ENCODE peak calls at places on chromosomes 2 and 18, in six cellular contexts. One of them, this sample, is unnamed.

GRCh38 chr2:234355052-234355720 is 141.7 kb downstream of the ARL4C start:
- DNase-seq in right cardiac atrium: no peak
- DNase-seq in GM12865: peak; percentile 20
- DNase-seq in adrenal gland: no peak
- DNase-seq in dorsolateral prefrontal cortex: no peak
- DNase-seq in lung: no peak
- DNase-seq in this sample: no peak

GRCh38 chr2:28663359-28663758 is 88.3 kb upstream of the PPP1CB start:
- DNase-seq in dorsolateral prefrontal cortex: no peak
- DNase-seq in GM12865: no peak
- DNase-seq in lung: no peak
- DNase-seq in adrenal gland: no peak
- DNase-seq in right cardiac atrium: no peak
- DNase-seq in this sample: no peak

GRCh38 chr2:10659898-10660568 is 29.7 kb downstream of the NOL10 start:
- DNase-seq in right cardiac atrium: peak; percentile 67
- DNase-seq in GM12865: peak; percentile 21
- DNase-seq in dorsolateral prefrontal cortex: peak; percentile 56
- DNase-seq in adrenal gland: peak; percentile 82
- DNase-seq in lung: peak; percentile 47
- DNase-seq in this sample: no peak

GRCh38 chr2:231662028-231662810 is 46.1 kb upstream of the PTMA start:
- DNase-seq in lung: peak; percentile 96
- DNase-seq in adrenal gland: peak; percentile 98
- DNase-seq in right cardiac atrium: peak; percentile 99
- DNase-seq in dorsolateral prefrontal cortex: peak; percentile 95
- DNase-seq in GM12865: peak; percentile 100
- DNase-seq in this sample: peak; percentile 98

GRCh38 chr2:10765914-10766313 is 44.5 kb downstream of the ATP6V1C2 start:
- DNase-seq in GM12865: no peak
- DNase-seq in adrenal gland: no peak
- DNase-seq in lung: no peak
- DNase-seq in dorsolateral prefrontal cortex: peak; percentile 30
- DNase-seq in right cardiac atrium: no peak
- DNase-seq in this sample: no peak

GRCh38 chr2:24971300-24971549 is 530 bp downstream of the DNAJC27 start:
- DNase-seq in dorsolateral prefrontal cortex: peak; percentile 51
- DNase-seq in lung: no peak
- DNase-seq in right cardiac atrium: no peak
- DNase-seq in GM12865: no peak
- DNase-seq in adrenal gland: no peak
- DNase-seq in this sample: no peak

GRCh38 chr2:230940476-230940815 is 15.4 kb upstream of the GPR55 start:
- DNase-seq in GM12865: no peak
- DNase-seq in right cardiac atrium: no peak
- DNase-seq in lung: no peak
- DNase-seq in dorsolateral prefrontal cortex: no peak
- DNase-seq in adrenal gland: no peak
- DNase-seq in this sample: no peak

GRCh38 chr2:20427931-20428526 is 18.8 kb upstream of the RHOB start:
- DNase-seq in lung: no peak
- DNase-seq in GM12865: peak; percentile 31
- DNase-seq in adrenal gland: peak; percentile 15
- DNase-seq in right cardiac atrium: no peak
- DNase-seq in dorsolateral prefrontal cortex: no peak
- DNase-seq in this sample: no peak

GRCh38 chr2:240322231-240322955 is 113.1 kb upstream of the GPC1 start:
- DNase-seq in GM12865: no peak
- DNase-seq in lung: no peak
- DNase-seq in right cardiac atrium: no peak
- DNase-seq in adrenal gland: no peak
- DNase-seq in dorsolateral prefrontal cortex: no peak
- DNase-seq in this sample: no peak

GRCh38 chr18:39596891-39597290 is 2031.3 kb upstream of the CELF4 start:
- DNase-seq in GM12865: no peak
- DNase-seq in right cardiac atrium: no peak
- DNase-seq in dorsolateral prefrontal cortex: no peak
- DNase-seq in adrenal gland: no peak
- DNase-seq in lung: no peak
- DNase-seq in this sample: no peak

GRCh38 chr2:58054264-58054663 is 7.7 kb downstream of the VRK2 start:
- DNase-seq in lung: no peak
- DNase-seq in GM12865: no peak
- DNase-seq in dorsolateral prefrontal cortex: no peak
- DNase-seq in right cardiac atrium: no peak
- DNase-seq in adrenal gland: no peak
- DNase-seq in this sample: no peak

GRCh38 chr18:29892960-29893558 is 1149.5 kb downstream of the DSC3 start:
- DNase-seq in GM12865: peak; percentile 3
- DNase-seq in adrenal gland: no peak
- DNase-seq in right cardiac atrium: no peak
- DNase-seq in dorsolateral prefrontal cortex: no peak
- DNase-seq in lung: no peak
- DNase-seq in this sample: no peak

GRCh38 chr2:136323935-136324334 is 206.0 kb upstream of the CXCR4 start:
- DNase-seq in dorsolateral prefrontal cortex: no peak
- DNase-seq in GM12865: no peak
- DNase-seq in right cardiac atrium: no peak
- DNase-seq in adrenal gland: no peak
- DNase-seq in lung: no peak
- DNase-seq in this sample: no peak

GRCh38 chr2:68319397-68320117 is at the start of gene CNRIP1:
- DNase-seq in right cardiac atrium: peak; percentile 91
- DNase-seq in GM12865: no peak
- DNase-seq in adrenal gland: peak; percentile 66
- DNase-seq in dorsolateral prefrontal cortex: peak; percentile 77
- DNase-seq in lung: peak; percentile 46
- DNase-seq in this sample: peak; percentile 88

GRCh38 chr2:27156739-27157475 is 8.1 kb downstream of the TCF23 start:
- DNase-seq in lung: no peak
- DNase-seq in GM12865: no peak
- DNase-seq in adrenal gland: no peak
- DNase-seq in dorsolateral prefrontal cortex: no peak
- DNase-seq in right cardiac atrium: no peak
- DNase-seq in this sample: no peak

GRCh38 chr2:27164960-27165763 is 16.4 kb downstream of the TCF23 start:
- DNase-seq in GM12865: peak; percentile 58
- DNase-seq in adrenal gland: no peak
- DNase-seq in dorsolateral prefrontal cortex: no peak
- DNase-seq in right cardiac atrium: no peak
- DNase-seq in lung: no peak
- DNase-seq in this sample: no peak

GRCh38 chr2:27159271-27159670 is 10.5 kb downstream of the TCF23 start:
- DNase-seq in GM12865: no peak
- DNase-seq in right cardiac atrium: no peak
- DNase-seq in adrenal gland: no peak
- DNase-seq in lung: no peak
- DNase-seq in dorsolateral prefrontal cortex: no peak
- DNase-seq in this sample: no peak

GRCh38 chr2:27158468-27158867 is 9.7 kb downstream of the TCF23 start:
- DNase-seq in lung: no peak
- DNase-seq in GM12865: no peak
- DNase-seq in right cardiac atrium: no peak
- DNase-seq in adrenal gland: no peak
- DNase-seq in dorsolateral prefrontal cortex: no peak
- DNase-seq in this sample: no peak

DNA sequence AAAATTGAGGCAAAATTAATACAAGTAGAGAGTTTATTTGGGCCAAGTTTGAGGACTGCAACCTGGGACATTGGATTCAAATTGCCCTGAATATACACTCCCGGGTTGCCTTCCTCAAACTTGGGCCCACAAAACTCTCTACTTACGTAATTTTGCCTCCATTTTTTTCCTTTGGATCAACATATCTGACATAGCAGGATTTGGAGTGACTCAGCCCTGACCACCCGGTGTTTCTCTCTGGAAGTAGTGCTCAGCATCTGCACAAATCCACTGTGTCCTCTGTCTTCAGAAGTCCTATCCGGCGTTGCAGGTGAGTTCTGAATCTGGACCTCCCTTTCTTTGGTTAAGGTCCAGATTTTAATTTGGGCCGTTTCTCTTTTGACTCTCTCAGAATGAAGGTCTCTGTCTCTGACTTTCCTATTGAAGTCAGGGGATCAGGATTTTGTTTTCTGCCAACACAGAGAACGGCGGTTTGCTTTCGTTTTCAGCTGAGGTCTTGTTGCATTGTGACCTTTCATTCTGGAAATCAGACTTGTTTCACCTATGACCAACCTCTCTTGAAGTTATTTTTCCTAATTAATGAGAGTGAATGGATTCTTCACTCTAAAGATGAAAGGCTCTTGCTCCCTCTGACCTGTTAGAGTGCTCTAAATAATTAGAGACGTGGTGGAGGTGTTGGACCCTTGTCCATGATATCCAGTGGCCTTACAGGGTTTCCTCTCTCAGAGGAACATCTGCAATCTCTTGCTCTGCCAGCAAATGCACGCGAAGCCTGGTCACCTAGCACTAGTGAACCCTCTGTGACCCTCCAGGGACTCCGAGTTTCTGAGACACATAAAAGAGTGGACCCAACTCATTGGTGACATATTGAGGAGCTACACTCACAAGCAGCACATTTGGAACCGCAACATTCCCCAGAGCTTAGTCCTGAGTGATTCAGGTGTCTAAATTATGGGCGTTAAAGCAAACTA is 13.6 kb downstream of the TCF23 start:
- DNase-seq in dorsolateral prefrontal cortex: no peak
- DNase-seq in lung: no peak
- DNase-seq in adrenal gland: no peak
- DNase-seq in GM12865: peak; percentile 54
- DNase-seq in right cardiac atrium: no peak
- DNase-seq in this sample: no peak
- H3K4me3 ChIP-seq in dorsolateral prefrontal cortex: no peak overlapping the region
- H3K4me3 ChIP-seq in lung: no peak overlapping the region
- H3K4me3 ChIP-seq in adrenal gland: no peak overlapping the region
- H3K4me3 ChIP-seq in GM12865: no peak overlapping the region
- H3K4me3 ChIP-seq in right cardiac atrium: no peak overlapping the region
- H3K4me3 ChIP-seq in this sample: no peak overlapping the region

DNA sequence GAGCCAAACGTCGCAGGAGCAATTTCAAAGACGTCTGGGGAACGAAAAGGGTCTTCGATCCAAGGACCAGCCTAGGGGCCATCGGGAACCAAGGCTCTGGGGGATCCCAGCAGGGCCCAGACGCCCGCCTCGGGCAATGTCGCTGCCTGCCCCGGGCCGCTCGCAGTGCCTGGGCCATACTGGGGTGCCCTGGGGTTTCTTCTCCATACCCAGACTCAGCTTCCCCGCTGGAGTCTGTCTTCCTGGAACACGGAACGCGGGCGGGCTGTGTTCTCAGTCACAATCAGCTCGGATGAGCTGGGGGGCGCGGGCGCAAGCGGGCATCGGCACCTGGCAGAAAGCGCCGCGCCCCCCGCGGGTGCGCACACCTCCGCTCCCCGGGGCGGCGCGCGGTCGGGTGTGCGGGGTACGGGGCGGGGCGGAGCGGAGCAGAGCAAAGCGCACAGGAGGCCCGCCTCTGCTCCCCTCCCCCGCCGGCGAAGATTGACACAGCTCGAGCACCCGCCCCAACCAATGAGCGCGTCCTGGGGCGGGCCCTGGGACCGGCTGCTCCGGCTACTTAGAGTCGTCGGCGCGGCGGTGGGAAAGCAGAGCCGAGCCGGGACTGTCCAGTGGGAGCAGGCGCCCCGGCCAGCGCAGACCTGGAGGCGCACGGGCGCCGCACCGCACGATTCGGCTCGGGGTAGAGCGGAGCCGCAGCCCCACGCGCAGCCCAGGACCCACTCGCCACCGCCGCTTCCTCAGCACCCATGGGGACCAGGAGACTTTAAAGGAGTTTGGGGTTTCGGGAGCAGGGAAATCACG is at the start of gene LRATD1:
- DNase-seq in GM12865: no peak
- DNase-seq in adrenal gland: peak; percentile 92
- DNase-seq in lung: peak; percentile 85
- DNase-seq in right cardiac atrium: peak; percentile 93
- DNase-seq in dorsolateral prefrontal cortex: peak; percentile 94
- DNase-seq in this sample: peak; percentile 92
- H3K4me3 ChIP-seq in GM12865: no peak within 1 kb of the TSS
- H3K4me3 ChIP-seq in adrenal gland: no peak within 1 kb of the TSS
- H3K4me3 ChIP-seq in lung: peak within 1 kb of the TSS; percentile 59
- H3K4me3 ChIP-seq in right cardiac atrium: peak within 1 kb of the TSS; percentile 57
- H3K4me3 ChIP-seq in dorsolateral prefrontal cortex: peak within 1 kb of the TSS; percentile 68
- H3K4me3 ChIP-seq in this sample: peak within 1 kb of the TSS; percentile 50

GRCh38 chr18:45687617-45688016 is 36.4 kb upstream of the SLC14A1 start:
- DNase-seq in lung: no peak
- DNase-seq in right cardiac atrium: no peak
- DNase-seq in dorsolateral prefrontal cortex: no peak
- DNase-seq in GM12865: peak; percentile 54
- DNase-seq in adrenal gland: no peak
- DNase-seq in this sample: no peak
- H3K4me3 ChIP-seq in lung: no peak overlapping the region
- H3K4me3 ChIP-seq in right cardiac atrium: no peak overlapping the region
- H3K4me3 ChIP-seq in dorsolateral prefrontal cortex: no peak overlapping the region
- H3K4me3 ChIP-seq in GM12865: peak overlapping the region; percentile 44
- H3K4me3 ChIP-seq in adrenal gland: no peak overlapping the region
- H3K4me3 ChIP-seq in this sample: no peak overlapping the region

DNA sequence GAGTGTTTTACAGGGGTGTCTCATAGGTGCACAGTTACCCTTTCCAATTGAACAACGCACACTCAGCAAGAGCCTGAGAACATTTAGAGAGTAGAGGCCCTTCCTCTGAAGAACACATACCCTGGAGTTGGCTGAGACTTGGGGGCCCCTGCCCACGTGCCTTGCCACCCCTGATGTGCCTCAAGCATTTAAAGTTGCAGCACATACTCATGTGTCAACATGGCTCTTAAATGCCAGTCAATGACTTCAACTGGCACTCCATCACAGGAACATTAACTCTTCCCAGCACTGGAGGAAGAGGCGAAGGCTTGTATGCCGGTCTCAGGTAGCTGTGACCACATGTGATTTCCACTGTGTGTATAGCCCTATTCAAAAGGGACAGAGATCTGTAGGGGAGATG is 57.4 kb downstream of the SPRED2 start:
- DNase-seq in adrenal gland: no peak
- DNase-seq in right cardiac atrium: no peak
- DNase-seq in GM12865: no peak
- DNase-seq in dorsolateral prefrontal cortex: no peak
- DNase-seq in lung: no peak
- DNase-seq in this sample: no peak
- H3K4me3 ChIP-seq in adrenal gland: no peak overlapping the region
- H3K4me3 ChIP-seq in right cardiac atrium: no peak overlapping the region
- H3K4me3 ChIP-seq in GM12865: no peak overlapping the region
- H3K4me3 ChIP-seq in dorsolateral prefrontal cortex: no peak overlapping the region
- H3K4me3 ChIP-seq in lung: no peak overlapping the region
- H3K4me3 ChIP-seq in this sample: no peak overlapping the region

GRCh38 chr18:8601277-8602032 is 7.8 kb upstream of the RAB12 start:
- DNase-seq in GM12865: peak; percentile 86
- DNase-seq in dorsolateral prefrontal cortex: no peak
- DNase-seq in right cardiac atrium: no peak
- DNase-seq in lung: no peak
- DNase-seq in adrenal gland: no peak
- DNase-seq in this sample: no peak
- H3K4me3 ChIP-seq in GM12865: no peak overlapping the region
- H3K4me3 ChIP-seq in dorsolateral prefrontal cortex: no peak overlapping the region
- H3K4me3 ChIP-seq in right cardiac atrium: no peak overlapping the region
- H3K4me3 ChIP-seq in lung: no peak overlapping the region
- H3K4me3 ChIP-seq in adrenal gland: no peak overlapping the region
- H3K4me3 ChIP-seq in this sample: no peak overlapping the region

DNA sequence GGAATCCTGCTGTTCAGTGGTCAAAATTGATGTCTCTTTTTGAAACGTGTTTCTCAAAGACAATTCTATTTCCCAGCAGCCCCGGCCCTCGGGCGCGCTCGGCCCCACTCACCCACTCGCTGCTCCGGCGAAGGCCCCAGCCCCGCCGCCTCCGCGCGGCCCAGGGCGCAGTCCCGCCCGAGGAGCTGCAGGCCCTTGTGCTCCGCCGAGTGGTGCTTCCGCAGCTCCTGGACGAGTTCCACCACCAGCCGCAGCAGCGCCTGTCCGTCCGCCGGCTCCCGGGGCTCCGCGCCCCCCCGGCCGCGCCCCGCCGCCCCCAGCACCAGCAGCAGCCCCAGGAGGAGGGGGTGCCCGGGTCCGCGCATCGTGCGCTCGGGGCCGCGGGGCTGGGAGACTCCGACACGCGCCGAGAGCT is 413 bp downstream of the ALKAL2 start:
- DNase-seq in lung: no peak
- DNase-seq in adrenal gland: peak; percentile 57
- DNase-seq in GM12865: no peak
- DNase-seq in dorsolateral prefrontal cortex: no peak
- DNase-seq in right cardiac atrium: peak; percentile 63
- DNase-seq in this sample: peak; percentile 75
- H3K4me3 ChIP-seq in lung: peak overlapping the region; percentile 33
- H3K4me3 ChIP-seq in adrenal gland: no peak overlapping the region
- H3K4me3 ChIP-seq in GM12865: no peak overlapping the region
- H3K4me3 ChIP-seq in dorsolateral prefrontal cortex: peak overlapping the region; percentile 61
- H3K4me3 ChIP-seq in right cardiac atrium: peak overlapping the region; percentile 79
- H3K4me3 ChIP-seq in this sample: peak overlapping the region; percentile 62